ENCODE peak calls at places on chromosomes 1 and 21, in six cellular contexts. F, X, R, T, L and O are unnamed samples.

GRCh38 chr1:235818632-235819136 is 48.0 kb downstream of the LYST start:
- DNase-seq in T (no peak), X (no peak), L (no peak), F (no peak), R (no peak), O (no peak)

GRCh38 chr1:209567788-209568187 is 15.7 kb upstream of the CAMK1G start:
- DNase-seq in X (no peak), L (no peak), R (no peak), F (no peak), T (peak), O (no peak)

GRCh38 chr1:41683681-41684500 is 199.4 kb upstream of the EDN2 start:
- DNase-seq in L (no peak), R (no peak), T (no peak), F (no peak), X (peak), O (no peak)

GRCh38 chr1:236751935-236752334 is 43.2 kb upstream of the MTR start:
- DNase-seq in T (no peak), R (no peak), F (no peak), L (no peak), X (no peak), O (no peak)

GRCh38 chr1:160739098-160739511 is at the start of gene SLAMF7:
- DNase-seq in F (no peak), X (no peak), R (no peak), L (no peak), T (peak), O (no peak)

GRCh38 chr1:29251164-29252130 is 15.1 kb downstream of the PTPRU start:
- DNase-seq in T (no peak), X (no peak), L (no peak), R (no peak), F (no peak), O (no peak)

GRCh38 chr1:7341145-7341900 is 429.8 kb upstream of the VAMP3 start:
- DNase-seq in F (no peak), L (no peak), T (no peak), X (no peak), R (no peak), O (no peak)

GRCh38 chr1:211384524-211384923 is 57.9 kb downstream of the TRAF5 start:
- DNase-seq in X (no peak), R (no peak), L (no peak), T (no peak), F (no peak), O (no peak)

GRCh38 chr1:45930258-45931150 is 127.1 kb downstream of the MAST2 start:
- DNase-seq in L (no peak), F (no peak), T (no peak), X (no peak), R (no peak), O (no peak)

GRCh38 chr1:11977625-11978024 is 2.6 kb upstream of the MFN2 start:
- DNase-seq in X (no peak), T (no peak), R (no peak), F (no peak), L (no peak), O (no peak)

GRCh38 chr1:107879338-107879737 is 85.6 kb downstream of the VAV3 start:
- DNase-seq in X (no peak), L (no peak), T (peak), F (no peak), R (no peak), O (no peak)

GRCh38 chr1:204828352-204828850 is 42.3 kb upstream of the NFASC start:
- DNase-seq in T (peak), F (peak), R (peak), L (no peak), X (peak), O (peak)

GRCh38 chr1:17437260-17438175 is 2.0 kb downstream of the RCC2 start:
- DNase-seq in T (peak), X (peak), L (no peak), F (peak), R (no peak), O (no peak)

GRCh38 chr1:154935749-154936415 is 637 bp downstream of the PMVK start:
- DNase-seq in X (no peak), R (no peak), F (no peak), L (no peak), T (no peak), O (no peak)

GRCh38 chr1:41580021-41580420 is 95.5 kb upstream of the EDN2 start:
- DNase-seq in X (no peak), L (no peak), F (no peak), T (no peak), R (no peak), O (no peak)

GRCh38 chr1:27575861-27576331 is 28.0 kb downstream of the AHDC1 start:
- DNase-seq in R (peak), X (peak), L (no peak), T (peak), F (peak), O (no peak)

GRCh38 chr1:63635681-63636080 is 42.5 kb downstream of the PGM1 start:
- DNase-seq in T (no peak), L (no peak), X (no peak), F (no peak), R (no peak), O (no peak)

GRCh38 chr1:205748398-205749093 is 1.4 kb downstream of the NUCKS1 start:
- DNase-seq in R (peak), X (no peak), F (no peak), L (no peak), T (peak), O (no peak)

GRCh38 chr1:147622731-147623130 is 47.6 kb downstream of the ACP6 start:
- DNase-seq in F (no peak), L (no peak), X (no peak), T (peak), R (no peak), O (no peak)

GRCh38 chr21:46150073-46150472 is 5.3 kb downstream of the FTCD start:
- DNase-seq in L (no peak), X (peak), T (no peak), F (peak), R (no peak), O (peak)

GRCh38 chr1:222182641-222183040 is 365.3 kb downstream of the HHIPL2 start:
- DNase-seq in T (peak), L (no peak), F (no peak), R (no peak), X (no peak), O (no peak)

GRCh38 chr1:96596226-96596625 is 125.4 kb upstream of the PTBP2 start:
- DNase-seq in F (no peak), T (peak), L (no peak), X (no peak), R (peak), O (no peak)

GRCh38 chr1:23177438-23178380 is 9.1 kb upstream of the LUZP1 start:
- DNase-seq in X (peak), T (peak), L (peak), F (peak), R (peak), O (peak)

GRCh38 chr1:89719502-89720306 is 86.8 kb downstream of the LRRC8C start:
- DNase-seq in L (no peak), T (peak), F (no peak), X (no peak), R (no peak), O (no peak)

GRCh38 chr1:40064797-40065492 is 24.4 kb downstream of the CAP1 start:
- DNase-seq in F (no peak), T (no peak), L (no peak), R (no peak), X (no peak), O (no peak)

GRCh38 chr1:221234821-221235220 is 355.6 kb downstream of the HLX start:
- DNase-seq in T (peak), R (no peak), L (no peak), F (no peak), X (no peak), O (no peak)

GRCh38 chr1:39490596-39491145 is 765 bp upstream of the BMP8A start:
- DNase-seq in X (peak), R (no peak), T (peak), F (no peak), L (no peak), O (no peak)

GRCh38 chr1:224623743-224624333 is 7.7 kb downstream of the CNIH3 start:
- DNase-seq in R (no peak), X (no peak), F (no peak), L (no peak), T (peak), O (no peak)

GRCh38 chr1:172917972-172918371 is 132.8 kb downstream of the TNFSF18 start:
- DNase-seq in R (peak), X (no peak), T (peak), F (no peak), L (no peak), O (no peak)

GRCh38 chr1:178821134-178821866 is 49.6 kb downstream of the ANGPTL1 start:
- DNase-seq in F (no peak), T (no peak), R (no peak), X (no peak), L (no peak), O (no peak)

GRCh38 chr1:103074224-103074623 is 34.1 kb downstream of the COL11A1 start:
- DNase-seq in R (no peak), F (no peak), X (no peak), L (no peak), T (no peak), O (no peak)

GRCh38 chr1:40476924-40477679 is at the start of gene ZFP69:
- DNase-seq in T (peak), F (peak), L (peak), X (peak), R (peak), O (peak)

GRCh38 chr1:22747021-22747734 is 36.5 kb downstream of the EPHB2 start:
- DNase-seq in R (no peak), T (peak), F (no peak), L (no peak), X (no peak), O (no peak)

GRCh38 chr21:34260598-34260997 is 103.2 kb upstream of the KCNE2 start:
- DNase-seq in X (no peak), L (no peak), R (no peak), F (no peak), T (no peak), O (no peak)

GRCh38 chr21:15295875-15296274 is 231.1 kb upstream of the NRIP1 start:
- DNase-seq in F (no peak), L (no peak), T (no peak), X (no peak), R (no peak), O (no peak)

GRCh38 chr21:15289246-15289645 is 224.4 kb upstream of the NRIP1 start:
- DNase-seq in X (no peak), L (no peak), R (no peak), T (no peak), F (no peak), O (no peak)

GRCh38 chr21:15291621-15292266 is 226.9 kb upstream of the NRIP1 start:
- DNase-seq in F (no peak), X (no peak), T (peak), R (peak), L (no peak), O (no peak)

GRCh38 chr21:15289896-15290841 is 225.4 kb upstream of the NRIP1 start:
- DNase-seq in R (peak), L (no peak), F (peak), T (no peak), X (peak), O (no peak)

DNA sequence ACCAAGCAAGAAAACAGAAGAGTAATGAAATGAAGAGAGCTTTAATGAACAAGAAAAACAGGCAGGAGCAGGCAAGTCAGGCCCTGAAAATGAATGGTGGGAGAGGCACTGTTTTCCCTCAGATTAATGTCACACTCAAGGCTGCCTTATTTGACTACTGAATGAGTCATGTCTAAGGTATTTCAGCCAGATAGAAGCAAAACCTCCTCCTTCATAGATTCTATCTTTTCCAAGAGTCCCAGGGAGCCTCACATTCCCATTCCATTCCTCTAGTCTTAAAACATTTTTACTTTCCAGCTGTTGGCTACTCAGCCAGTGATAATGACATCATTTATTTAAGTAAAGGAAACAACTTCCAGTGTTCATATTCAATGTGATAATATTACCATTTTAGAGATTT is 228.5 kb upstream of the NRIP1 start:
- DNase-seq in X (no peak), F (no peak), L (no peak), T (peak), R (peak), O (no peak)
- H3K27ac ChIP-seq in X (no peak), F (no peak), L (peak), T (peak), R (no peak), O (no peak)

GRCh38 chr1:54834007-54834541 is 33.0 kb upstream of the TTC22 start:
- DNase-seq in T (no peak), R (no peak), L (no peak), X (no peak), F (no peak), O (no peak)

GRCh38 chr1:54837002-54837853 is 36.1 kb upstream of the TTC22 start:
- DNase-seq in F (no peak), T (no peak), R (no peak), L (no peak), X (no peak), O (no peak)

GRCh38 chr1:54835131-54835898 is 34.2 kb upstream of the TTC22 start:
- DNase-seq in X (no peak), L (no peak), R (no peak), T (no peak), F (no peak), O (no peak)

GRCh38 chr1:54836594-54836993 is 35.5 kb upstream of the TTC22 start:
- DNase-seq in X (no peak), T (no peak), F (no peak), L (no peak), R (no peak), O (no peak)

GRCh38 chr1:54835970-54836369 is 34.8 kb upstream of the TTC22 start:
- DNase-seq in R (no peak), T (no peak), L (no peak), X (no peak), F (no peak), O (no peak)
- H3K4me3 ChIP-seq in R (no peak), T (no peak), L (no peak), X (no peak), F (no peak), O (no peak)

GRCh38 chr1:234188454-234188792 is 184.8 kb upstream of the COA6 start:
- DNase-seq in R (peak), L (no peak), F (no peak), X (no peak), T (peak), O (no peak)
- TF ChIP-seq CTCF in R (peak), L (peak), F (no peak), X (no peak), T (peak), O (no peak)

DNA sequence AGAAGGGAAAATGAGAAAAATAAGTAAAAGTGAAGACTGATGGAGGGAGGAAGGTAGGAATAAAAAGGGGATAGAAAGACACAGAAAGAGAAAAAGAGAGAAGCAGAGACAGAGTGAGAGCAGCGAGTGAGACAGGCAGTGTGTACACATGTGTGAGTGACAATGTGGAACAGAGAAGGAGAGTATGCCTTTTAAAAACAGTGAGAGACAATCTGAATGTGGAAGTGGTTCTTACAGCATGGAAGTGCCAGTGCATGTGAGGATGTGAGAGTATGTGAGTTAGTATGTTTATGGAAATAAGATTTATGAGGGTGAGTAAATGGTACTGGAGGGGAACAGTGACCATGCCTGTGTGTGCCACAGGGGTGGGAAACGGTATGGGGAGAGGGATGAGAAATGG is 1.2 kb downstream of the NEGR1 start:
- DNase-seq in R (no peak), T (no peak), X (no peak), L (no peak), F (no peak), O (no peak)
- H3K27ac ChIP-seq in R (no peak), T (no peak), X (no peak), L (peak), F (no peak), O (peak)

GRCh38 chr21:38807987-38808386 is 2.3 kb downstream of the ETS2 start:
- DNase-seq in L (no peak), R (no peak), F (no peak), X (no peak), T (no peak), O (no peak)

GRCh38 chr21:38810034-38810825 is 4.5 kb downstream of the ETS2 start:
- DNase-seq in R (no peak), L (no peak), F (no peak), X (no peak), T (no peak), O (peak)

GRCh38 chr21:38810826-38811164 is 5.1 kb downstream of the ETS2 start:
- DNase-seq in R (no peak), F (no peak), X (no peak), L (no peak), T (no peak), O (no peak)

GRCh38 chr21:38807481-38807880 is 1.8 kb downstream of the ETS2 start:
- DNase-seq in L (no peak), T (no peak), R (no peak), F (no peak), X (no peak), O (no peak)

DNA sequence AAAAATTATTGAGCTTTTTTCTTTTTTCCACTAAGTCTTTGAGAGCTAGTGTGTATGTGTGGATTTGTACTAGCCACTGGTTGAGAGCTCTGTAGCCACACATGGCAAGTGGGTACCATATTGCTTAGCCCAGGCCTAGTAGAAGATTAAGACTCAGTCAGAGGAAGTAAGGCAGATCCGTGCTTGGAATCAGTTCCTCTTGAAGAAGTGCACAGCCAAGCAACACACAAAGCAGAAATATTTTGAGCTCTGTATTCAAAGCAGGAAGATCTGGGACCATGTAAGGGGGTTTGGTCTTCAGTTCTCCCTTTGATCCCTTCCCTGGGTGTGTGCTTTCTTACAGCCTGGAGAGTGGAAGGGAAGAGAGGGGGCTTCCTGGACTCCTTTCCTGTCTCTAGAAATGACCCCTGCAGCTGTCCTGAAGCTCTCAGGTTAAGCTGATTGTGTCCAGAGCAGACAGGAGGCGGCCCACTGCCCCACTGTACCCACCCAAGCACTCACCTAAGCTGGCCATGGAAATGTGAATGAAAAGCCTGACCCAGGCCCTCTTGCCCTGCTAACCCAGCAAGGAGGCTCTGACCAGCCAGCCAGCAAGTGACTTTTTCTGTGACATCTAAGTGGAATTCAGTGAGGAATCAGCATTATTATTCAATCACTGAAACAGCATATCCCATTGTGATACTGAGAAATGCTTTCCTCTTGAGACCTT is 3.6 kb downstream of the ETS2 start:
- DNase-seq in L (no peak), X (no peak), T (no peak), F (no peak), R (no peak), O (peak)
- H3K4me3 ChIP-seq in L (peak), X (peak), T (no peak), F (peak), R (peak), O (peak)

GRCh38 chr1:19232526-19232851 is 18.8 kb downstream of the EMC1 start:
- DNase-seq in T (no peak), L (no peak), X (no peak), F (no peak), R (peak), O (peak)
- TF ChIP-seq CTCF in T (peak), L (no peak), X (peak), F (peak), R (peak), O (no peak)

GRCh38 chr1:218475275-218475674 is 130.1 kb downstream of the TGFB2 start:
- DNase-seq in T (no peak), F (no peak), L (no peak), R (no peak), X (no peak), O (no peak)
- H3K27ac ChIP-seq in T (peak), F (peak), L (no peak), R (no peak), X (no peak), O (peak)

DNA sequence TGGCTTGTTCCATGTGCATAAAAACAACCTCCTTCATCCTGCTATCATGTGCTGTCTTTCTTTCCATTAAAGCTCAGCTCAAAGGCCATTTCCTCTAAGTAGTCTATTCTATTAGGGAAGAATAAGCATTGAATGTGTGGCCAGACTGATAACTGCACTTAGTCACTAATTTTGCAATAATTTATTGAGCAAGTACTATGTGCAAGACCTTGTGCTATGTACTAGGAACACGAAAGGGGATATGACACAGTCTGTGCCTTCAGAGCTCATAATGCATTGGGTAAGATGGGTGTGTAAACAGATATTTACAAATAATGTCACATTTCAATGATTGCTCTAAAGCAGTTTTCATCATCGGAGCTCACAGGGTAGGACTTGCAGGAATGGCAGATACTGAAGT is 54.2 kb downstream of the NMNAT2 start:
- DNase-seq in F (no peak), R (no peak), T (peak), L (no peak), X (no peak), O (no peak)
- H3K4me3 ChIP-seq in F (no peak), R (no peak), T (no peak), L (no peak), X (no peak), O (no peak)